ENCODE peak calls at places on chromosomes 12 and 14, in eight cellular contexts. One of them, this sample, is unnamed.
A peak's percentile ranks its signal among the peaks of the same experiment; 100 is the strongest.

GRCh38 chr12:96303656-96304055 is 96.6 kb downstream of the CDK17 start:
- DNase-seq in endodermal cell: no peak
- DNase-seq in AG04450: no peak
- DNase-seq in K562: no peak
- DNase-seq in Peyer's patch: no peak
- DNase-seq in CD8-positive, alpha-beta T cell: no peak
- DNase-seq in left ventricle myocardium inferior: no peak
- DNase-seq in cardiac muscle cell: peak; percentile 14
- DNase-seq in this sample: no peak

GRCh38 chr12:90280564-90281058 is 572.0 kb upstream of the ATP2B1 start:
- DNase-seq in AG04450: no peak
- DNase-seq in left ventricle myocardium inferior: no peak
- DNase-seq in Peyer's patch: no peak
- DNase-seq in K562: no peak
- DNase-seq in endodermal cell: no peak
- DNase-seq in CD8-positive, alpha-beta T cell: no peak
- DNase-seq in cardiac muscle cell: peak; percentile 72
- DNase-seq in this sample: no peak

GRCh38 chr12:92070054-92070863 is 75.4 kb downstream of the BTG1 start:
- DNase-seq in AG04450: no peak
- DNase-seq in endodermal cell: no peak
- DNase-seq in left ventricle myocardium inferior: no peak
- DNase-seq in Peyer's patch: peak; percentile 59
- DNase-seq in K562: no peak
- DNase-seq in CD8-positive, alpha-beta T cell: no peak
- DNase-seq in cardiac muscle cell: no peak
- DNase-seq in this sample: no peak

GRCh38 chr14:60328588-60328987 is 79.6 kb downstream of the PPM1A start:
- DNase-seq in cardiac muscle cell: no peak
- DNase-seq in endodermal cell: peak; percentile 79
- DNase-seq in K562: no peak
- DNase-seq in AG04450: no peak
- DNase-seq in CD8-positive, alpha-beta T cell: no peak
- DNase-seq in left ventricle myocardium inferior: no peak
- DNase-seq in Peyer's patch: no peak
- DNase-seq in this sample: no peak

GRCh38 chr12:6963016-6963731 is 7.3 kb downstream of the PHB2 start:
- DNase-seq in cardiac muscle cell: no peak
- DNase-seq in Peyer's patch: peak; percentile 95
- DNase-seq in CD8-positive, alpha-beta T cell: no peak
- DNase-seq in left ventricle myocardium inferior: peak; percentile 17
- DNase-seq in K562: no peak
- DNase-seq in endodermal cell: peak; percentile 99
- DNase-seq in AG04450: no peak
- DNase-seq in this sample: peak; percentile 88

GRCh38 chr12:117966511-117966910 is 2.3 kb downstream of the KSR2 start:
- DNase-seq in CD8-positive, alpha-beta T cell: no peak
- DNase-seq in Peyer's patch: no peak
- DNase-seq in cardiac muscle cell: no peak
- DNase-seq in AG04450: no peak
- DNase-seq in left ventricle myocardium inferior: no peak
- DNase-seq in K562: no peak
- DNase-seq in endodermal cell: peak; percentile 26
- DNase-seq in this sample: no peak

GRCh38 chr12:48037267-48037915 is 33.1 kb upstream of the COL2A1 start:
- DNase-seq in K562: no peak
- DNase-seq in CD8-positive, alpha-beta T cell: no peak
- DNase-seq in cardiac muscle cell: peak; percentile 78
- DNase-seq in left ventricle myocardium inferior: no peak
- DNase-seq in AG04450: peak; percentile 18
- DNase-seq in endodermal cell: peak; percentile 99
- DNase-seq in Peyer's patch: no peak
- DNase-seq in this sample: no peak

GRCh38 chr14:52272375-52272774 is 4.9 kb downstream of the PTGDR start:
- DNase-seq in endodermal cell: peak; percentile 55
- DNase-seq in Peyer's patch: no peak
- DNase-seq in cardiac muscle cell: peak; percentile 61
- DNase-seq in CD8-positive, alpha-beta T cell: no peak
- DNase-seq in AG04450: no peak
- DNase-seq in left ventricle myocardium inferior: no peak
- DNase-seq in K562: peak; percentile 7
- DNase-seq in this sample: no peak

GRCh38 chr12:22121224-22121623 is 75.2 kb downstream of the CMAS start:
- DNase-seq in Peyer's patch: no peak
- DNase-seq in left ventricle myocardium inferior: no peak
- DNase-seq in CD8-positive, alpha-beta T cell: no peak
- DNase-seq in AG04450: no peak
- DNase-seq in K562: no peak
- DNase-seq in cardiac muscle cell: no peak
- DNase-seq in endodermal cell: peak; percentile 88
- DNase-seq in this sample: no peak

GRCh38 chr12:112005419-112006395 is 7.3 kb downstream of the TMEM116 start:
- DNase-seq in left ventricle myocardium inferior: no peak
- DNase-seq in AG04450: no peak
- DNase-seq in K562: peak; percentile 73
- DNase-seq in cardiac muscle cell: peak; percentile 27
- DNase-seq in endodermal cell: peak; percentile 91
- DNase-seq in CD8-positive, alpha-beta T cell: no peak
- DNase-seq in Peyer's patch: peak; percentile 70
- DNase-seq in this sample: peak; percentile 46

GRCh38 chr12:82874935-82875334 is 188.2 kb downstream of the TMTC2 start:
- DNase-seq in endodermal cell: no peak
- DNase-seq in AG04450: peak; percentile 4
- DNase-seq in K562: no peak
- DNase-seq in cardiac muscle cell: peak; percentile 49
- DNase-seq in CD8-positive, alpha-beta T cell: no peak
- DNase-seq in left ventricle myocardium inferior: no peak
- DNase-seq in Peyer's patch: no peak
- DNase-seq in this sample: no peak

GRCh38 chr14:32470161-32470705 is 141.1 kb downstream of the AKAP6 start:
- DNase-seq in CD8-positive, alpha-beta T cell: no peak
- DNase-seq in endodermal cell: no peak
- DNase-seq in AG04450: no peak
- DNase-seq in cardiac muscle cell: no peak
- DNase-seq in K562: no peak
- DNase-seq in left ventricle myocardium inferior: no peak
- DNase-seq in Peyer's patch: no peak
- DNase-seq in this sample: no peak

GRCh38 chr12:1367731-1368285 is 226.6 kb downstream of the FBXL14 start:
- DNase-seq in CD8-positive, alpha-beta T cell: no peak
- DNase-seq in cardiac muscle cell: peak; percentile 6
- DNase-seq in left ventricle myocardium inferior: no peak
- DNase-seq in endodermal cell: no peak
- DNase-seq in Peyer's patch: no peak
- DNase-seq in K562: no peak
- DNase-seq in AG04450: no peak
- DNase-seq in this sample: no peak

GRCh38 chr14:54902143-54902520 is 494 bp downstream of the GCH1 start:
- DNase-seq in endodermal cell: peak; percentile 91
- DNase-seq in K562: peak; percentile 41
- DNase-seq in cardiac muscle cell: peak; percentile 73
- DNase-seq in left ventricle myocardium inferior: peak; percentile 72
- DNase-seq in Peyer's patch: peak; percentile 86
- DNase-seq in AG04450: no peak
- DNase-seq in CD8-positive, alpha-beta T cell: peak; percentile 53
- DNase-seq in this sample: peak; percentile 34

GRCh38 chr12:44835641-44836379 is 40.3 kb downstream of the NELL2 start:
- DNase-seq in cardiac muscle cell: no peak
- DNase-seq in CD8-positive, alpha-beta T cell: no peak
- DNase-seq in AG04450: no peak
- DNase-seq in Peyer's patch: no peak
- DNase-seq in endodermal cell: no peak
- DNase-seq in left ventricle myocardium inferior: no peak
- DNase-seq in K562: no peak
- DNase-seq in this sample: peak; percentile 6

GRCh38 chr12:15682826-15683225 is 106.4 kb downstream of the EPS8 start:
- DNase-seq in left ventricle myocardium inferior: no peak
- DNase-seq in endodermal cell: no peak
- DNase-seq in AG04450: no peak
- DNase-seq in Peyer's patch: no peak
- DNase-seq in cardiac muscle cell: no peak
- DNase-seq in CD8-positive, alpha-beta T cell: no peak
- DNase-seq in K562: no peak
- DNase-seq in this sample: peak; percentile 8

GRCh38 chr14:55128386-55129085 is 516 bp upstream of the LGALS3 start:
- DNase-seq in cardiac muscle cell: no peak
- DNase-seq in CD8-positive, alpha-beta T cell: no peak
- DNase-seq in endodermal cell: no peak
- DNase-seq in Peyer's patch: no peak
- DNase-seq in left ventricle myocardium inferior: no peak
- DNase-seq in K562: no peak
- DNase-seq in AG04450: no peak
- DNase-seq in this sample: no peak

GRCh38 chr14:75689012-75689411 is 28.0 kb downstream of the TTLL5 start:
- DNase-seq in Peyer's patch: no peak
- DNase-seq in endodermal cell: no peak
- DNase-seq in left ventricle myocardium inferior: peak; percentile 37
- DNase-seq in AG04450: no peak
- DNase-seq in K562: no peak
- DNase-seq in cardiac muscle cell: peak; percentile 62
- DNase-seq in CD8-positive, alpha-beta T cell: no peak
- DNase-seq in this sample: no peak

GRCh38 chr12:29427964-29428363 is 47.0 kb upstream of the ERGIC2 start:
- DNase-seq in Peyer's patch: no peak
- DNase-seq in CD8-positive, alpha-beta T cell: no peak
- DNase-seq in endodermal cell: peak; percentile 55
- DNase-seq in cardiac muscle cell: peak; percentile 60
- DNase-seq in left ventricle myocardium inferior: no peak
- DNase-seq in K562: peak; percentile 46
- DNase-seq in AG04450: no peak
- DNase-seq in this sample: no peak
- TF ChIP-seq CTCF in Peyer's patch: peak; percentile 2
- TF ChIP-seq CTCF in CD8-positive, alpha-beta T cell: peak; percentile 41
- TF ChIP-seq CTCF in endodermal cell: peak; percentile 79
- TF ChIP-seq CTCF in cardiac muscle cell: peak; percentile 48
- TF ChIP-seq CTCF in left ventricle myocardium inferior: peak; percentile 49
- TF ChIP-seq CTCF in K562: peak; percentile 45
- TF ChIP-seq CTCF in AG04450: peak; percentile 16
- TF ChIP-seq CTCF in this sample: no peak

GRCh38 chr14:34005901-34006300 is 55.0 kb upstream of the EGLN3 start:
- DNase-seq in CD8-positive, alpha-beta T cell: no peak
- DNase-seq in left ventricle myocardium inferior: no peak
- DNase-seq in AG04450: no peak
- DNase-seq in K562: no peak
- DNase-seq in Peyer's patch: no peak
- DNase-seq in endodermal cell: no peak
- DNase-seq in cardiac muscle cell: no peak
- DNase-seq in this sample: no peak
- H3K27ac ChIP-seq in CD8-positive, alpha-beta T cell: no peak overlapping the region
- H3K27ac ChIP-seq in left ventricle myocardium inferior: no peak overlapping the region
- H3K27ac ChIP-seq in AG04450: no peak overlapping the region
- H3K27ac ChIP-seq in K562: no peak overlapping the region
- H3K27ac ChIP-seq in Peyer's patch: no peak overlapping the region
- H3K27ac ChIP-seq in endodermal cell: no peak overlapping the region
- H3K27ac ChIP-seq in cardiac muscle cell: no peak overlapping the region
- H3K27ac ChIP-seq in this sample: no peak overlapping the region

GRCh38 chr12:116915326-116915725 is 4.6 kb downstream of the FBXW8 start:
- DNase-seq in Peyer's patch: no peak
- DNase-seq in cardiac muscle cell: no peak
- DNase-seq in left ventricle myocardium inferior: no peak
- DNase-seq in AG04450: no peak
- DNase-seq in CD8-positive, alpha-beta T cell: no peak
- DNase-seq in K562: no peak
- DNase-seq in endodermal cell: no peak
- DNase-seq in this sample: no peak

GRCh38 chr12:116918464-116918863 is 7.7 kb downstream of the FBXW8 start:
- DNase-seq in CD8-positive, alpha-beta T cell: no peak
- DNase-seq in K562: peak; percentile 63
- DNase-seq in Peyer's patch: no peak
- DNase-seq in cardiac muscle cell: no peak
- DNase-seq in endodermal cell: no peak
- DNase-seq in left ventricle myocardium inferior: no peak
- DNase-seq in AG04450: no peak
- DNase-seq in this sample: no peak

GRCh38 chr12:116919247-116919671 is 8.5 kb downstream of the FBXW8 start:
- DNase-seq in cardiac muscle cell: no peak
- DNase-seq in Peyer's patch: no peak
- DNase-seq in K562: peak; percentile 83
- DNase-seq in AG04450: no peak
- DNase-seq in left ventricle myocardium inferior: no peak
- DNase-seq in CD8-positive, alpha-beta T cell: no peak
- DNase-seq in endodermal cell: no peak
- DNase-seq in this sample: no peak

GRCh38 chr12:116916122-116916521 is 5.4 kb downstream of the FBXW8 start:
- DNase-seq in endodermal cell: no peak
- DNase-seq in AG04450: no peak
- DNase-seq in Peyer's patch: no peak
- DNase-seq in left ventricle myocardium inferior: no peak
- DNase-seq in cardiac muscle cell: peak; percentile 32
- DNase-seq in CD8-positive, alpha-beta T cell: no peak
- DNase-seq in K562: no peak
- DNase-seq in this sample: peak; percentile 73

DNA sequence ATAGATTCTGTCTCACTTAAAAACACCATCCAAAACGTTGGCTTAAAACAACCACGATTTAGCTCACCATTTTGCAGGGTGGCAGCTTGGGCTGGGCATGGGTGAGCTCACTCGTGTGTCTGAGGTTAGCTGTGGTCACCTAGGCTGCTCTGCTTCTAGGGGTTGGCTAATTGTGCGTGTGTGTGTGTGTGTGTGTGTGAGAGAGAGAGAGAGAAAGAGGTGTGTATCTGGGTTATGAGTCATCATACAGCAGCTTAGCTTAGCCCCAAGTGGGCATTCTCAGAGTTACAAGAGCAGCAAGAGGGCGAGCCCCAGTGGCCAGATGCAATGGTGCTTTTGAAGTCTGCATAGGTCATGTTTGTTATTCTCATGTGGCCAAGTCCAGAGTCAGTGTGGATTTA is 6.0 kb downstream of the FBXW8 start:
- DNase-seq in CD8-positive, alpha-beta T cell: peak; percentile 36
- DNase-seq in AG04450: peak; percentile 65
- DNase-seq in K562: peak; percentile 76
- DNase-seq in cardiac muscle cell: peak; percentile 71
- DNase-seq in left ventricle myocardium inferior: no peak
- DNase-seq in Peyer's patch: no peak
- DNase-seq in endodermal cell: peak; percentile 76
- DNase-seq in this sample: peak; percentile 69
- TF ChIP-seq CTCF in CD8-positive, alpha-beta T cell: no peak
- TF ChIP-seq CTCF in AG04450: peak; percentile 55
- TF ChIP-seq CTCF in K562: peak; percentile 62
- TF ChIP-seq CTCF in cardiac muscle cell: peak; percentile 23
- TF ChIP-seq CTCF in left ventricle myocardium inferior: peak; percentile 21
- TF ChIP-seq CTCF in Peyer's patch: no peak
- TF ChIP-seq CTCF in endodermal cell: peak; percentile 41
- TF ChIP-seq CTCF in this sample: no peak

GRCh38 chr12:42204819-42205218 is 33.2 kb downstream of the YAF2 start:
- DNase-seq in cardiac muscle cell: no peak
- DNase-seq in K562: no peak
- DNase-seq in CD8-positive, alpha-beta T cell: no peak
- DNase-seq in Peyer's patch: no peak
- DNase-seq in AG04450: no peak
- DNase-seq in endodermal cell: no peak
- DNase-seq in left ventricle myocardium inferior: no peak
- DNase-seq in this sample: no peak

GRCh38 chr12:42196728-42197603 is 41.1 kb downstream of the YAF2 start:
- DNase-seq in K562: no peak
- DNase-seq in endodermal cell: no peak
- DNase-seq in cardiac muscle cell: no peak
- DNase-seq in Peyer's patch: no peak
- DNase-seq in left ventricle myocardium inferior: no peak
- DNase-seq in CD8-positive, alpha-beta T cell: no peak
- DNase-seq in AG04450: no peak
- DNase-seq in this sample: no peak

GRCh38 chr12:42199007-42199406 is 39.0 kb downstream of the YAF2 start:
- DNase-seq in Peyer's patch: no peak
- DNase-seq in endodermal cell: no peak
- DNase-seq in AG04450: no peak
- DNase-seq in cardiac muscle cell: no peak
- DNase-seq in CD8-positive, alpha-beta T cell: no peak
- DNase-seq in K562: no peak
- DNase-seq in left ventricle myocardium inferior: no peak
- DNase-seq in this sample: no peak

GRCh38 chr12:42201061-42201460 is 37.0 kb downstream of the YAF2 start:
- DNase-seq in Peyer's patch: no peak
- DNase-seq in K562: no peak
- DNase-seq in AG04450: no peak
- DNase-seq in endodermal cell: no peak
- DNase-seq in CD8-positive, alpha-beta T cell: no peak
- DNase-seq in left ventricle myocardium inferior: no peak
- DNase-seq in cardiac muscle cell: no peak
- DNase-seq in this sample: no peak
- H3K27ac ChIP-seq in Peyer's patch: no peak overlapping the region
- H3K27ac ChIP-seq in K562: no peak overlapping the region
- H3K27ac ChIP-seq in AG04450: no peak overlapping the region
- H3K27ac ChIP-seq in endodermal cell: no peak overlapping the region
- H3K27ac ChIP-seq in CD8-positive, alpha-beta T cell: no peak overlapping the region
- H3K27ac ChIP-seq in left ventricle myocardium inferior: no peak overlapping the region
- H3K27ac ChIP-seq in cardiac muscle cell: no peak overlapping the region
- H3K27ac ChIP-seq in this sample: no peak overlapping the region